ENCODE peak calls at places on chromosomes 1 and 21, in nine cellular contexts. Q is ovary; B is fibroblast of pulmonary artery; P is activated naive CD8-positive, alpha-beta T cell treated with anti-CD3 and anti-CD28 coated beads, Interleukin-2, amount 50 U/mL, for 24 hours; K is fibroblast of the aortic adventitia; T is NCI-H2029; E is activated CD8-positive, alpha-beta memory T cell treated with anti-CD3 and anti-CD28 coated beads for 1 hour; G is midbrain; Z is cerebellum. V is an unnamed sample.

GRCh38 chr1:7827134-7827955 is 25.5 kb downstream of the UTS2 start:
- DNase-seq in Q (no peak), B (peak), P (peak), K (no peak), T (no peak), E (no peak), G (no peak), Z (no peak), V (no peak)

GRCh38 chr1:201683397-201683796 is 144.5 kb downstream of the NAV1 start:
- DNase-seq in Q (no peak), B (no peak), P (no peak), K (no peak), T (no peak), E (no peak), G (no peak), Z (no peak), V (no peak)

GRCh38 chr1:202268032-202268431 is 73.7 kb downstream of the UBE2T start:
- DNase-seq in Q (no peak), B (no peak), P (no peak), K (no peak), T (no peak), E (no peak), G (no peak), Z (no peak), V (no peak)

GRCh38 chr1:109247401-109248365 is 1.7 kb upstream of the CELSR2 start:
- DNase-seq in Q (peak), B (no peak), P (no peak), K (no peak), T (no peak), E (no peak), G (no peak), Z (peak), V (no peak)

GRCh38 chr1:25997759-25998074 is at the start of gene PAFAH2:
- DNase-seq in Q (no peak), B (no peak), P (no peak), K (no peak), T (no peak), E (no peak), G (no peak), Z (no peak), V (no peak)

GRCh38 chr1:220579317-220579716 is 51.4 kb downstream of the MARK1 start:
- DNase-seq in Q (no peak), B (no peak), P (no peak), K (no peak), T (no peak), E (no peak), G (no peak), Z (no peak), V (no peak)

GRCh38 chr21:25457411-25457810 is 149.9 kb downstream of the MRPL39 start:
- DNase-seq in Q (no peak), B (peak), P (no peak), K (peak), T (no peak), E (no peak), G (no peak), Z (no peak), V (no peak)

GRCh38 chr1:162094271-162094670 is 24.8 kb downstream of the NOS1AP start:
- DNase-seq in Q (no peak), B (no peak), P (no peak), K (no peak), T (no peak), E (no peak), G (no peak), Z (no peak), V (no peak)

GRCh38 chr21:33299181-33299752 is 25.5 kb upstream of the IFNAR1 start:
- DNase-seq in Q (no peak), B (no peak), P (peak), K (no peak), T (no peak), E (no peak), G (no peak), Z (no peak), V (peak)

GRCh38 chr1:34113887-34114286 is 51.1 kb downstream of the CSMD2 start:
- DNase-seq in Q (no peak), B (peak), P (no peak), K (peak), T (peak), E (no peak), G (peak), Z (no peak), V (no peak)

GRCh38 chr1:161206411-161207140 is 4.4 kb downstream of the NDUFS2 start:
- DNase-seq in Q (peak), B (peak), P (no peak), K (no peak), T (no peak), E (no peak), G (no peak), Z (no peak), V (no peak)

GRCh38 chr1:24639881-24640280 is 3.2 kb upstream of the SRRM1 start:
- DNase-seq in Q (no peak), B (no peak), P (no peak), K (no peak), T (peak), E (no peak), G (no peak), Z (no peak), V (no peak)

GRCh38 chr1:183365676-183366075 is 52.5 kb downstream of the NMNAT2 start:
- DNase-seq in Q (no peak), B (no peak), P (no peak), K (peak), T (no peak), E (no peak), G (no peak), Z (peak), V (no peak)

GRCh38 chr1:107225706-107226105 is 84.9 kb downstream of the NTNG1 start:
- DNase-seq in Q (no peak), B (no peak), P (no peak), K (no peak), T (no peak), E (no peak), G (no peak), Z (no peak), V (no peak)

GRCh38 chr1:227451954-227452353 is 111.4 kb upstream of the ZNF678 start:
- DNase-seq in Q (no peak), B (no peak), P (no peak), K (no peak), T (no peak), E (no peak), G (no peak), Z (no peak), V (no peak)

GRCh38 chr21:14959343-14959742 is 105.5 kb downstream of the NRIP1 start:
- DNase-seq in Q (no peak), B (no peak), P (no peak), K (no peak), T (no peak), E (no peak), G (no peak), Z (no peak), V (no peak)

GRCh38 chr1:62084304-62084905 is 110.2 kb upstream of the L1TD1 start:
- DNase-seq in Q (no peak), B (peak), P (no peak), K (peak), T (no peak), E (no peak), G (no peak), Z (peak), V (no peak)

GRCh38 chr21:30164796-30165195 is 1.8 kb downstream of the CLDN17 start:
- DNase-seq in Q (no peak), B (no peak), P (no peak), K (no peak), T (no peak), E (no peak), G (no peak), Z (no peak), V (no peak)

GRCh38 chr1:170247751-170248521 is 102.2 kb downstream of the NTMT2 start:
- DNase-seq in Q (no peak), B (no peak), P (no peak), K (peak), T (no peak), E (no peak), G (no peak), Z (no peak), V (no peak)

GRCh38 chr1:18948048-18948912 is 8.2 kb downstream of the IFFO2 start:
- DNase-seq in Q (no peak), B (peak), P (peak), K (peak), T (no peak), E (peak), G (no peak), Z (no peak), V (no peak)